ENCODE peak calls at places on chromosomes 11 and 22, in four cellular contexts. C, B, P and Z are unnamed samples. For H3K4me1, the result is how much of the 10 kb centered on the place peaks cover.

GRCh38 chr11:109547356-109548027 is 125.5 kb downstream of the C11orf87 start:
- DNase-seq in P (peak), B (peak), C (no peak), Z (no peak)

GRCh38 chr11:38718049-38718448 is 2120.0 kb upstream of the RAG2 start:
- DNase-seq in C (no peak), B (no peak), P (no peak), Z (no peak)

GRCh38 chr11:2553198-2553597 is 108.4 kb downstream of the KCNQ1 start:
- DNase-seq in C (no peak), P (no peak), B (no peak), Z (no peak)

GRCh38 chr11:114072978-114073377 is 13.5 kb downstream of the ZBTB16 start:
- DNase-seq in C (no peak), B (no peak), P (no peak), Z (no peak)

GRCh38 chr22:25159028-25159427 is 40.6 kb upstream of the CRYBB3 start:
- DNase-seq in B (no peak), C (no peak), P (peak), Z (no peak)

GRCh38 chr22:50221410-50222300 is 20.8 kb downstream of the SELENOO start:
- DNase-seq in C (no peak), P (no peak), B (no peak), Z (no peak)

GRCh38 chr11:114284021-114284420 is 12.2 kb upstream of the NNMT start:
- DNase-seq in P (no peak), B (no peak), C (no peak), Z (no peak)

GRCh38 chr11:98568011-98568410 is 452.7 kb upstream of the CNTN5 start:
- DNase-seq in C (no peak), B (no peak), P (peak), Z (no peak)

GRCh38 chr11:105968021-105968697 is 53.9 kb downstream of the MSANTD4 start:
- DNase-seq in P (peak), B (peak), C (no peak), Z (no peak)

GRCh38 chr11:134923441-134923840 is 511.4 kb upstream of the B3GAT1 start:
- DNase-seq in B (no peak), C (no peak), P (no peak), Z (no peak)

GRCh38 chr11:117629146-117629545 is 167.9 kb downstream of the DSCAML1 start:
- DNase-seq in P (no peak), B (no peak), C (no peak), Z (no peak)

GRCh38 chr22:20324139-20324516 is 4.3 kb upstream of the DGCR6L start:
- DNase-seq in B (no peak), C (peak), P (no peak), Z (no peak)

GRCh38 chr11:111815489-111815888 is 49.3 kb upstream of the PPP2R1B start:
- DNase-seq in C (no peak), P (no peak), B (peak), Z (no peak)

GRCh38 chr11:15199693-15200092 is 85.0 kb downstream of the INSC start:
- DNase-seq in B (peak), P (no peak), C (no peak), Z (no peak)

GRCh38 chr11:94129505-94130335 is 1.1 kb downstream of the PANX1 start:
- DNase-seq in C (peak), B (peak), P (peak), Z (peak)

GRCh38 chr11:127238321-127238720 is 237.8 kb upstream of the KIRREL3 start:
- DNase-seq in B (no peak), P (no peak), C (no peak), Z (no peak)

GRCh38 chr11:124938206-124938765 is 2.4 kb upstream of the HEPACAM start:
- DNase-seq in P (no peak), B (peak), C (no peak), Z (no peak)

GRCh38 chr22:44425356-44425755 is 72.7 kb downstream of the RTL6 start:
- DNase-seq in B (peak), C (no peak), P (peak), Z (no peak)

GRCh38 chr11:119472856-119473222 is 49.9 kb upstream of the THY1 start:
- DNase-seq in P (no peak), C (no peak), B (no peak), Z (no peak)

GRCh38 chr22:42683599-42684283 is 34.5 kb upstream of the CYB5R3 start:
- DNase-seq in P (peak), B (no peak), C (no peak), Z (no peak)

GRCh38 chr11:60087239-60087638 is 1.2 kb upstream of the MS4A2 start:
- DNase-seq in C (no peak), B (no peak), P (no peak), Z (no peak)

GRCh38 chr11:133503776-133504175 is 28.5 kb downstream of the OPCML start:
- DNase-seq in P (no peak), B (no peak), C (no peak), Z (no peak)

GRCh38 chr22:29987143-29987542 is 93.1 kb upstream of the HORMAD2 start:
- DNase-seq in C (no peak), B (no peak), P (no peak), Z (no peak)

GRCh38 chr11:104573431-104573830 is 324.8 kb downstream of the CASP12 start:
- DNase-seq in P (peak), B (peak), C (no peak), Z (no peak)

GRCh38 chr11:121451982-121452608 is at the start of gene SORL1:
- DNase-seq in B (peak), P (peak), C (peak), Z (peak)

GRCh38 chr22:42202048-42202447 is 68.4 kb downstream of the TCF20 start:
- DNase-seq in C (peak), B (no peak), P (no peak), Z (no peak)

DNA sequence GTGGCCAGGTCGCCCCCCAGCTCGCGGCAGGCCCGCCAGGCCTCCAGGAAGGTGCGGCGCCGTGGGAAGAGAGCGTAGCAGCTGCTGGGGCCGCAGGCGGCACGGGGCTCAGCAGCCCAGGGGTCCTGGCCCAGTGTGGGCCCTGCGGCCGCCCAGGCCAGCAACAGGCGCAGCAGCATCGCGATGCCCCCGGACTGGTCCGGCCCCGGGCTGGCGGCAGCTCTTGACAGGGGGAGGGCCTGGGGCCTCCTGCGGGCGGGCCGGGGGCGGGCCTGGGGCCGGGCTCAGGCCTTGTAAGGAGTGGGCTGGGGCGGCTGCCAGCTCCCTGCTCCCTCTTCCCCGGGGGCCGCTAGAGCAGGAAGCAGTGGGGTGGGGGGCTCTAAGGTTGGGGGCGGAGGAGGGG is at the start of gene CD248:
- DNase-seq in B (peak), C (no peak), P (peak), Z (peak)
- H3K4me3 ChIP-seq in B (peak), C (peak), P (no peak), Z (peak)

GRCh38 chr11:75561426-75562047 is 516 bp upstream of the SERPINH1 start:
- DNase-seq in B (no peak), P (no peak), C (no peak), Z (no peak)
- H3K27ac ChIP-seq in B (peak), P (peak), C (peak), Z (peak)

GRCh38 chr22:18032455-18033101 is 8.2 kb upstream of the MICAL3 start:
- DNase-seq in B (peak), C (no peak), P (peak), Z (no peak)
- H3K4me1 ChIP-seq in B (under half), C (under half), P (under half), Z (under half)

DNA sequence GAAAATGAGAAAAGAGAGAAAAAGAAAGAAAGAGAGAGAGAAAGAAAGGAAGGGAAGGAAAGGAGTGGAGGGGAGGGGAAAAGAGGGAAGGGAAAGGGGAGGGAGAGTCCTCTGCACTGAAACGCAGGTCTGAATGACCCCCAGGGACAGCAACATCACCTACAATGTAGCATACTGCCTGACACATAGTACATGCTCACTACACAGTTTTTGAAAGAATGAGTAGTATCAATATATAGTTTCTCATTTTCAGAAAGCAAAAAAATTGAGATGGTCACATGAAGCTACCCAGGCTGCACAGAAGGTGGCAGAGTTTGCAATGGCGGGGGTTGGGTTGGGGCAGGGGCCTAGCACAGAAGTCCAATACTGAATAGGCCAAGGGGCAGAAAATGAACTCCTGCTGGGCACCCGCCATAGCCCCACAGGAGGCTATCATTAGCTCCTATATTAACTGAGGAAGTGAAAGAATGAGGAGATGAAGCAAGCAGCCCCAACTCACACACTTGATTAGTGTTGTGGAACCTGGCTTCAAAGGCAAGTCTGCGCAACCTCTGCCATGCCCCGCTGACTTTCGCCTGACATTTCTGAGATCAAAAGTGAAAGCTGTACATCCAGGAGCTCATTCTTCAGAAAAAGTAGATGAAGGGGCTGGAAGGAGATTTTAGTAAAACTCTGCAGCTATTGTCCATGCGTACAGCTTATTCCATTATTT is 241.2 kb upstream of the SYN3 start:
- DNase-seq in B (no peak), C (no peak), P (no peak), Z (no peak)
- H3K4me3 ChIP-seq in B (no peak), C (no peak), P (no peak), Z (no peak)

DNA sequence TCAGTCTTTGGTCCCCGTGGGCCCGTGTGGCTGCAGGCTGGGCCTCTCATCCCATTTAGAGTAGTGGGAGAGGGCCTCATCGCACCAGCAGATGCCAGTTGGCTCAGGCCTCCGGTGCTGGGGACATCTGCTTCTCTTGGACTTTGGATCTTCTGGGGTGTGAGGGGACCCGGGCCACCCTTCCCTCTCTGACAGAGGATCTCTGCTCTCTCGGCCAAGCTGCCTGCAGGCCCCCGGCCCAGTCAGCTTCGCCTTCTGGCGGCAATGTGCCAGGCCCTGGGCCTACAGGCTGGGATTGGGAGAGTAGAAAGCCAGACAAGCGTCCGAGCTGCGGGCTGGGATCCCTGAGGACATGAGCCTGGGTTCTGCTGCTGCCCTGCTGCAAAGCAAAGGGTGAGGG is 15.0 kb upstream of the FGF3 start:
- DNase-seq in C (no peak), B (no peak), P (no peak), Z (no peak)
- H3K27ac ChIP-seq in C (no peak), B (no peak), P (no peak), Z (no peak)

DNA sequence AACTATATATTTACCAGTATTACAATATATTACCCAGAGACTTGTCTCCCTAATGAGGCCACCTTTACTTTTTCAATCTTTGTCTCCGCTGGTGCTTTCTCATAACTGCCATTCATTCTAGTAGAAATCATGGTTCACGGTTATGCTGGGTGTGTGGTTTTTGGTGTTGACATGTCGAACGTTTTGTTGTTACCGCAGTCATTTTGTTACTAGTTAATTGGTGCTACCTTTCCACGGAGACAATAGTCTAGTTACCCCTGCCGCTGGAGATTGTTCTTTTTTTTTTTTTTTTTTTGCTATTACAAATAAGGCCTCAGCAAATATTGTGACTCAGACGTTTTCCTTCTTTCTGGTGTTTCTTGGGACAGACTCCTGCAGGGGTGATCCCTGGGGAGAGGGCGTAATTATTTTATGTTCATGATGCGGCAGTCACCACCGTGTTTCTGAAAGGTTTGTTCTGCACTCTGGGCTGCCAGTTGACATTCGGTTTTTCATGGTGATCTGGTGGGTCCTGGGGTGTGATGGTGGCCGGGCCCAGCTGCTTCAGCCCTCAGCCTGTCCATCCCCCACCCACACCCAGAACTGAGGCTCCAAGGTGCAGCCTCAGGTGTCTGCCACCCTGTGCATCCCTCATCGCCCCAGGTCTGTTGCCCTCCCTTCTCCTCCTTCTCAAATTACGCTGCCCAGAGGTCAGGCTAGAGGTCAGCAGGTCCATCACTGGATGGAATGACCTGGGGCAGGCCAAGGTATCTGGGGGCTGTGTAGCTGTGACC is 28.6 kb downstream of the LRP5 start:
- DNase-seq in C (no peak), P (no peak), B (no peak), Z (no peak)
- H3K4me1 ChIP-seq in C (under half), P (under half), B (under half), Z (under half)

GRCh38 chr22:26711205-26711958 is 54.0 kb downstream of the MIAT start:
- DNase-seq in C (no peak), P (peak), B (peak), Z (no peak)

GRCh38 chr22:26714971-26715370 is 57.6 kb downstream of the MIAT start:
- DNase-seq in C (no peak), P (peak), B (no peak), Z (no peak)

GRCh38 chr22:26712158-26712557 is 54.8 kb downstream of the MIAT start:
- DNase-seq in C (no peak), P (no peak), B (no peak), Z (no peak)

GRCh38 chr22:26715392-26715939 is 58.1 kb downstream of the MIAT start:
- DNase-seq in P (no peak), B (no peak), C (no peak), Z (no peak)

GRCh38 chr22:26713823-26714449 is 56.5 kb downstream of the MIAT start:
- DNase-seq in C (no peak), B (no peak), P (peak), Z (no peak)
- H3K4me3 ChIP-seq in C (no peak), B (no peak), P (no peak), Z (no peak)

GRCh38 chr22:38982008-38982927 is at the start of gene APOBEC3B:
- DNase-seq in B (peak), C (peak), P (peak), Z (peak)
- H3K27ac ChIP-seq in B (peak), C (no peak), P (no peak), Z (no peak)